ENCODE peak calls at places on chromosome 9, in six cellular contexts. G is mesendoderm; M is T-cell; Y is activated naive CD4-positive, alpha-beta T cell treated with Interleukin-2 at 50 U/mL for 16 hours; C is memory B cell; V is astrocyte of the spinal cord. Z is an unnamed sample.

GRCh38 chr9:126694206-126695081 is 80.7 kb downstream of the LMX1B start:
- DNase-seq in G (no peak), M (no peak), Y (no peak), C (no peak), V (no peak), Z (no peak)

GRCh38 chr9:27165067-27165466 is 56.0 kb downstream of the TEK start:
- DNase-seq in G (no peak), M (no peak), Y (no peak), C (no peak), V (no peak), Z (no peak)

GRCh38 chr9:107249131-107249533 is 33.9 kb upstream of the RAD23B start:
- DNase-seq in G (peak; percentile 86), M (no peak), Y (no peak), C (no peak), V (peak; percentile 29), Z (peak; percentile 77)

GRCh38 chr9:120863833-120864232 is 13.2 kb downstream of the PHF19 start:
- DNase-seq in G (no peak), M (no peak), Y (no peak), C (no peak), V (no peak), Z (no peak)

GRCh38 chr9:129030191-129030590 is 2.1 kb upstream of the SH3GLB2 start:
- DNase-seq in G (no peak), M (no peak), Y (no peak), C (no peak), V (no peak), Z (no peak)

GRCh38 chr9:36142510-36143161 is 6.1 kb downstream of the GLIPR2 start:
- DNase-seq in G (no peak), M (no peak), Y (no peak), C (no peak), V (no peak), Z (no peak)

GRCh38 chr9:90925581-90926257 is 124.1 kb downstream of the SYK start:
- DNase-seq in G (no peak), M (no peak), Y (no peak), C (no peak), V (peak; percentile 58), Z (no peak)

GRCh38 chr9:120490888-120491595 is 88.9 kb downstream of the CDK5RAP2 start:
- DNase-seq in G (no peak), M (no peak), Y (no peak), C (no peak), V (no peak), Z (no peak)

GRCh38 chr9:2126331-2126789 is 111.2 kb downstream of the SMARCA2 start:
- DNase-seq in G (no peak), M (no peak), Y (no peak), C (no peak), V (peak; percentile 23), Z (no peak)

GRCh38 chr9:137459147-137459600 is at the start of gene NSMF:
- DNase-seq in G (peak; percentile 90), M (peak; percentile 91), Y (peak; percentile 93), C (peak; percentile 99), V (peak; percentile 87), Z (peak; percentile 93)

GRCh38 chr9:112914524-112914923 is 23.8 kb upstream of the SLC46A2 start:
- DNase-seq in G (no peak), M (no peak), Y (no peak), C (no peak), V (no peak), Z (no peak)

GRCh38 chr9:9820411-9820810 is 792.4 kb downstream of the PTPRD start:
- DNase-seq in G (no peak), M (no peak), Y (no peak), C (no peak), V (peak; percentile 85), Z (no peak)

GRCh38 chr9:134031071-134031470 is 5.8 kb downstream of the BRD3OS start:
- DNase-seq in G (no peak), M (no peak), Y (no peak), C (no peak), V (no peak), Z (no peak)

GRCh38 chr9:137269231-137269772 is 8.2 kb upstream of the TOR4A start:
- DNase-seq in G (no peak), M (no peak), Y (no peak), C (no peak), V (no peak), Z (no peak)

GRCh38 chr9:119453980-119454379 is 84.7 kb upstream of the BRINP1 start:
- DNase-seq in G (no peak), M (no peak), Y (no peak), C (no peak), V (no peak), Z (no peak)

GRCh38 chr9:136372561-136373299 is 739 bp downstream of the CARD9 start:
- DNase-seq in G (peak; percentile 60), M (no peak), Y (no peak), C (no peak), V (peak; percentile 66), Z (peak; percentile 76)

GRCh38 chr9:135188681-135189151 is 101.2 kb downstream of the OLFM1 start:
- DNase-seq in G (no peak), M (no peak), Y (no peak), C (no peak), V (no peak), Z (no peak)

GRCh38 chr9:136711751-136712689 is at the start of gene DIPK1B:
- DNase-seq in G (peak; percentile 78), M (no peak), Y (no peak), C (no peak), V (no peak), Z (peak; percentile 65)

GRCh38 chr9:81759680-81760215 is 70.4 kb upstream of the TLE1 start:
- DNase-seq in G (peak; percentile 67), M (no peak), Y (no peak), C (no peak), V (peak; percentile 95), Z (peak; percentile 25)

GRCh38 chr9:121288874-121289553 is 21.1 kb downstream of the GSN start:
- DNase-seq in G (peak; percentile 96), M (no peak), Y (no peak), C (no peak), V (peak; percentile 82), Z (peak; percentile 89)

GRCh38 chr9:87250205-87250604 is 247.5 kb upstream of the DAPK1 start:
- DNase-seq in G (peak; percentile 27), M (no peak), Y (no peak), C (no peak), V (no peak), Z (no peak)

GRCh38 chr9:114339130-114339908 is 9.7 kb downstream of the ORM2 start:
- DNase-seq in G (peak; percentile 55), M (peak; percentile 24), Y (peak; percentile 62), C (peak; percentile 65), V (peak; percentile 33), Z (peak; percentile 77)

Z was measured in ELF-1.